ENCODE peak calls at places on chromosome 11, in eight cellular contexts. J is brain microvascular endothelial cell, X is fibroblast of villous mesenchyme, S is GM12878, R is sigmoid colon, I is tibial nerve, U is HAP-1, F is AG04449. D is an unnamed sample.

GRCh38 chr11:128448981-128449713 is 138.2 kb downstream of the ETS1 start:
- DNase-seq in R (no peak), F (no peak), I (no peak), S (no peak), J (no peak), X (no peak), U (no peak), D (no peak)

GRCh38 chr11:64588701-64589100 is 2.3 kb upstream of the SLC22A12 start:
- DNase-seq in X (no peak), S (no peak), I (no peak), U (no peak), R (no peak), F (no peak), J (no peak), D (no peak)

GRCh38 chr11:31437742-31438435 is 68.2 kb downstream of the DNAJC24 start:
- DNase-seq in F (peak), J (peak), R (no peak), U (no peak), X (peak), I (no peak), S (no peak), D (no peak)

GRCh38 chr11:65292866-65293265 is 21.8 kb upstream of the CDC42EP2 start:
- DNase-seq in I (no peak), U (no peak), R (no peak), J (no peak), S (no peak), F (no peak), X (peak), D (no peak)

GRCh38 chr11:115990004-115990447 is 485.8 kb upstream of the CADM1 start:
- DNase-seq in J (no peak), F (no peak), U (no peak), S (no peak), I (no peak), X (no peak), R (no peak), D (no peak)

GRCh38 chr11:120529214-120529613 is 17.7 kb downstream of the GRIK4 start:
- DNase-seq in S (no peak), F (no peak), U (no peak), J (no peak), X (no peak), R (no peak), I (no peak), D (no peak)

GRCh38 chr11:104089481-104089880 is 53.0 kb downstream of the DDI1 start:
- DNase-seq in S (no peak), F (no peak), J (no peak), I (no peak), X (no peak), U (no peak), R (no peak), D (no peak)

GRCh38 chr11:105201166-105201565 is 61.6 kb upstream of the CARD18 start:
- DNase-seq in R (no peak), X (no peak), F (no peak), J (no peak), S (no peak), U (no peak), I (no peak), D (no peak)

GRCh38 chr11:123251656-123252344 is 56.8 kb upstream of the CLMP start:
- DNase-seq in S (no peak), F (no peak), J (no peak), I (peak), U (no peak), R (peak), X (peak), D (no peak)

GRCh38 chr11:70135142-70136132 is 57.3 kb downstream of the ANO1 start:
- DNase-seq in F (no peak), X (peak), J (peak), I (no peak), S (no peak), U (no peak), R (no peak), D (no peak)

GRCh38 chr11:82059505-82059904 is 674.2 kb downstream of the FAM181B start:
- DNase-seq in F (no peak), X (no peak), S (no peak), I (no peak), R (no peak), J (no peak), U (no peak), D (no peak)

GRCh38 chr11:47881145-47881544 is 33.0 kb upstream of the NUP160 start:
- DNase-seq in S (no peak), F (no peak), I (no peak), R (peak), U (no peak), J (no peak), X (no peak), D (no peak)

GRCh38 chr11:12794556-12795230 is 120.5 kb downstream of the TEAD1 start:
- DNase-seq in F (no peak), I (no peak), R (no peak), J (no peak), S (no peak), X (no peak), U (no peak), D (no peak)

GRCh38 chr11:35419713-35420333 is 465 bp upstream of the SLC1A2 start:
- DNase-seq in U (no peak), R (no peak), X (no peak), F (no peak), J (no peak), S (no peak), I (no peak), D (no peak)

GRCh38 chr11:106087815-106088435 is 10.5 kb downstream of the AASDHPPT start:
- DNase-seq in I (peak), U (peak), S (no peak), F (no peak), J (peak), R (peak), X (peak), D (no peak)

GRCh38 chr11:33713162-33713913 is 12.7 kb upstream of the C11orf91 start:
- DNase-seq in J (no peak), X (no peak), U (no peak), F (no peak), R (no peak), I (no peak), S (no peak), D (no peak)

GRCh38 chr11:114059278-114059983 is at the start of gene ZBTB16:
- DNase-seq in X (peak), R (peak), J (no peak), S (no peak), U (no peak), I (peak), F (no peak), D (no peak)

GRCh38 chr11:78714539-78714938 is 139.9 kb upstream of the NARS2 start:
- DNase-seq in F (no peak), S (no peak), U (no peak), R (no peak), I (no peak), X (no peak), J (no peak), D (no peak)

GRCh38 chr11:35662649-35663407 is at the start of gene TRIM44:
- DNase-seq in U (peak), X (peak), J (peak), R (peak), I (peak), F (no peak), S (peak), D (no peak)

DNA sequence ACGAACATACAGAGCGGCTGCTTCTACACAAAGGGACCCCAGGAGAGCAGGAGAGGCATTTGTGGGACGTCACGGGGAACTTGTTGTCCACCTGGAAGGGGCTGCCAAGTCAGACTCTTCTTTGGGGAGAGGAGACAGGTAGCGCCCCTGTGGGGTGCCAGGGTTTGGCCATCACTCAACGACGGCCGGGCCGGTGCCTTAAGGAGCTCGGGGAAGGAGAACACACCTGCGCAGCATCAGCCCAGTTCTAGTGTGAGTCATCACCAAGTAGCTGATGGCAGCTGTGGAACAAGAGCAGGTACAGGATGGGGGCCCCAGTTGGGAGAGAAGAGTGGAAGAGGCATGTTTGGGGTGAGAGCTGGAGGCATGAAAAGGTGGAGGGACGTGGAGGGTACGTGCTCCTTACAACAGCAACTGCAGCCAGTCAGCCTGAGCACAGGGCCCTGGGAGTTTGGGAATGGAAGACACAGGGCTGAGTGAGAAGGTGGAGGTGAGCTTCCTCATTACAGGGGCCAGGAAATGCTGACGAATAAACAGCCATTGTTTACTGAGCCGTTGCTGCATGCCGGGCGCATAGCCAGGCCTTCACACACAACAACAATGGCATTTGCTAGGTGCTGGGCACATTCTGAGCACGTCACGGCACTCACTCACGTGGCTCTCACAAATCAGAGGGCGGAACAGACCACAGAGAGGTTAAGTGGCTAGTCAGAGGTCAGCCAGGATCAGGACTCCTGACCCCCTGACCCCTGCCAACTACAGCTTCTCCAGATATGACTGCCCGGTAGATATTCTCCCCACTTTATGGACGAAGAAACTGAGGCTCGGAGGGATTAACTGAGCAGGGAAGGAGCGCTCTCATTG is 29.1 kb upstream of the TP53I11 start:
- DNase-seq in U (no peak), I (no peak), S (no peak), R (peak), F (no peak), X (no peak), J (no peak), D (peak)
- H3K4me3 ChIP-seq in U (no peak), I (no peak), S (no peak), R (no peak), F (no peak), X (no peak), J (no peak), D (no peak)

GRCh38 chr11:66722745-66723651 is 6.0 kb downstream of the SPTBN2 start:
- DNase-seq in U (no peak), I (no peak), S (no peak), R (no peak), X (no peak), J (no peak), F (no peak), D (no peak)

GRCh38 chr11:66719111-66719872 is 9.7 kb downstream of the SPTBN2 start:
- DNase-seq in S (no peak), U (no peak), R (no peak), F (no peak), J (no peak), I (no peak), X (no peak), D (no peak)

GRCh38 chr11:66721939-66722338 is 7.1 kb downstream of the SPTBN2 start:
- DNase-seq in I (no peak), F (no peak), R (no peak), S (no peak), J (no peak), X (no peak), U (no peak), D (no peak)

GRCh38 chr11:66720223-66720898 is 8.7 kb downstream of the SPTBN2 start:
- DNase-seq in F (no peak), S (no peak), X (no peak), U (no peak), J (peak), I (no peak), R (no peak), D (no peak)

DNA sequence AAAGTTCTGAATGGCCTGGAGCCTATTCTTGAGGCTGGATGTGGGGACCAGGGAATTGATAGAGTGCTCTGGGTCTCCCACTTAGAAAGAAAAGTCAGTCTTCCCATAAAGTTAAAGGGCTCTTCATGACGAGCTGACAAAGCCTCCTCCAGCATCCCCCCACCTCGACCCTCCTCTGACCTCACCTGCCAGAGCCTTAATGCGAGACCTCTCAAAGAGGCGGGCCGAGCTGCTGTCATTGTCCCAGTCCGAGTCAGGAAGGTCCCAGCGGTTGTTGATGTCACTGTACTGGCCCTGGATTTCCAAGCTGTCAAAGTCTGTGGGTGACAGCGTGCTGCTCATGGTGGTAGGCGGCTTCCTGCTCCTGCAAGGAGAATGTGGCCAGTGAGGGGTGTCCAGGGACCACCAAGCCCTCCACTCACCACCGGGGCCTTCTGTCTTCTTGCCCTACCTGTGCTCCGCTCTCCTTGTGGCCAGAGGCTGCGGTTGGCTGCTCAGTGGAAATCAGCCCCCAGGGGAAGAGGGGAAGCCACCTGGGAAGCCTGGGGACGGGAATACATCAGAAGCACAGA is 8.0 kb downstream of the SPTBN2 start:
- DNase-seq in X (no peak), R (no peak), U (no peak), I (no peak), J (no peak), S (no peak), F (no peak), D (no peak)
- H3K4me3 ChIP-seq in X (no peak), R (no peak), U (no peak), I (no peak), J (no peak), S (no peak), F (no peak), D (no peak)

DNA sequence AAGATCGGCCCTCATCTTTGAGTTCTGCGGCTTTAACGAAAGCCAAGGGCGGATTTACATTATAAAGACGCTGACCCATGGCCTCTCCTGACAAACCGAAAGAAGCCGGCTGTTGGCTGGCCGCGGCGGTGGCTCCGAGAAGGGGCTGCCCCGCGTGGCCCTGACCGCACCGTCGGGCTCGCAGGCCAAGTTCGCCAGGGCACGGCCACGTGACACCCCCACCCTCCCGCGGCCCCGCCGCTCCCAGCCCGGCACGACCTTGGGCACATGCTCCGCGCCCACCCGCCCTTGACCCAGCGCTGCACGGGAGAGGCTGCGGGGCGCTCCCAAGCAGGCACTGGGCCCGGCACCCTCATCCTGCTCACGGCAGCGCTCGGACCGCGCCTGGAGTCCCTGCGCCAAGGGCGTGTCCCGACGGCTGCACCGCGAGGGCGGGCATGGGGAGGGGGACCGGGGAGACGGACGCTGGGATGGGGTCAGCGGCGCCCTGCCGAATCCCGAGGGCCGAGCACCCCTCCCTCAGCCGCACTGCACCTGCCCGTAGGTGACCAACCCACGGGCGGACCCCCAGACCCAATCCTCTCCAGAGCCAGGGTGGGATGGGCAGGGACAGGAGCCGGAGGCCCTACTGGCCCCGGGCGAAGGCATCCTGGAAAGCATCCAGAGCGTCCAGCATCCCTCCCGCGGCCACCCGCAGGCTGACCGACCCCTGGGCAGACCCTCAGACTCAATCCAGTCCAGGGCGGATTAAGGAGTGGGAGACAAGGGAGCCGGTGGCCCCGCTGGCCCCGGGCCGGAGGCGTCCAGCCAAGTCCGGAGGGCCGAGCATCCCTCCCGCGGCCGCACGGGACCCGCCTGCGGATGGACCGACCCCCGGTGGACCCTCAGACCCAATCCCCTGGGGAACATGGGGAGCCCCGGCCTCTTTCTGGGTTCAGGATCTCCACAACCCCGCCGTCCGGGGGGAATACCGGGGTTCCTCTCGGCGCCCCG is 759 bp downstream of the CPT1A start:
- DNase-seq in J (no peak), X (peak), U (peak), R (peak), F (no peak), I (peak), S (no peak), D (no peak)
- H3K4me3 ChIP-seq in J (peak), X (peak), U (peak), R (peak), F (peak), I (peak), S (peak), D (peak)

DNA sequence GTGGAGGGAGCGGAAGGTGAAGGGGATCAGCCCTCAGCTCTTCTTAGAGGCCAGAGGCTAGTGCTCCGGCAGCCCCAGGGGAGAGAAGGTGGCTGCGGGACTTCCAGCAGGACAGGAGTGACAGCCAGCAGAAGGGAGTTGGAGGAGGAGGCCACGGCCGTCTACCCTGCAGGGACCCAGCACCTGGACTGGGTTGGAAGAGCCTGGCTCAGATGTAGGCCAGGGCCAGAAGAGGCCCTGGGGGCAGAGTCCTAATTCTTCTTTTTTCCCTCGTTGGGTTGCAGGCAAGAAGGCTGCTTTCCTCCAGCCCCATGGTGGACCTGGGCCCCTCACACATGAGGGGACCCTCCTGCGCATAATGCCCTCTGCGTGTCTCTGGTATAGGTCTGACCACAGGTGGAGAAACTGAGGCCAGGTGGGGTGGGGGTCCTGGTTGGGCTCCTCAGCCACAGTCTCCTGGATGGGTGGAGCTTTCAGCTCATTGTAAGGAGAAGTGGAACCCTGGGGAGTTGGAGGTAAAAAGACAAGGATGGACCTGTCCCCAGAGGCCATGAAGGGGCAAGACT is 2.3 kb upstream of the MCAM start:
- DNase-seq in I (no peak), U (no peak), F (no peak), S (no peak), R (no peak), X (no peak), J (no peak), D (no peak)
- H3K4me3 ChIP-seq in I (no peak), U (no peak), F (no peak), S (no peak), R (no peak), X (no peak), J (no peak), D (no peak)

DNA sequence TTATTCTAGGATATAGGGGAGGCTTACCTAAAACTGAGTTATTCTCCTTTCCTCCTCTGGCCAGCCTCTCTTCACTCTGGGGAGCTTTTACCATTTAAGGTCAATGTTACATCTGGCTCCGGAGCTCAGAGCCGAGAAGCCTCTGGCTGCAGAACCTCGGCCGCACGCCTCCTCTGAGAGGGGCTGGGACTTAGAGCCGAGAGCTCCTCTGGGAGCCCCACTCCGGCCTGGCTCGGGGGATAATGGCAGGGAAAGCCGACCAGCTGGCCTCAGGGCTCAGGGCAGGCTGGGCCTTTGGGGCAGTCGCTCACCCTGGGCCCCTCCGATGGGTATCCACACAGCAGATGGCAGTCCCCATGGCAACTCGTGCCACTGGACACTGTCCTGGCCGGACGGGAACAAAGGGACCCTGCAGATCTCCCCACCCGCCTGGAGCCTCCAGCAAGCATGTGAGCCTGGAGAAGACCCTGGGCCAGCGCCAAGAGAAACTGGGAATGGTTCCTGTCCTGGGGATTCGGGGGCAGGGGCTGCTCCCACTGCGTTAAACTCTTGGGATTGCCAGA is at the start of gene IRAG1:
- DNase-seq in R (peak), J (peak), F (peak), S (no peak), X (peak), U (no peak), I (peak), D (no peak)
- H3K4me3 ChIP-seq in R (peak), J (peak), F (peak), S (no peak), X (peak), U (no peak), I (peak), D (no peak)

GRCh38 chr11:829946-830294 is 2.2 kb downstream of the CRACR2B start:
- DNase-seq in I (no peak), J (no peak), U (no peak), F (no peak), S (no peak), R (no peak), X (no peak), D (no peak)
- H3K4me3 ChIP-seq in I (peak), J (peak), U (peak), F (peak), S (peak), R (peak), X (peak), D (peak)

D was measured in epithelial cell of proximal tubule.